ENCODE peak calls at places on chromosomes 3 and 15, in five cellular contexts. N is cardiac muscle cell, U is tibial artery, L is retina, Z is GM04504. D is an unnamed sample.

GRCh38 chr3:63809607-63810006 is 9.5 kb upstream of the C3orf49 start:
- DNase-seq in U (no peak), N (no peak), Z (peak; percentile 24), L (no peak), D (no peak)

GRCh38 chr3:120300971-120301370 is 15.9 kb upstream of the GPR156 start:
- DNase-seq in N (no peak), L (no peak), U (no peak), Z (no peak), D (no peak)

GRCh38 chr15:60326824-60327654 is 70.7 kb downstream of the ANXA2 start:
- DNase-seq in N (peak; percentile 59), Z (no peak), L (peak; percentile 69), U (no peak), D (no peak)

GRCh38 chr3:5699313-5699712 is 511.8 kb downstream of the EDEM1 start:
- DNase-seq in N (no peak), Z (no peak), L (no peak), U (no peak), D (no peak)

GRCh38 chr3:197023241-197023997 is 6.2 kb downstream of the MELTF start:
- DNase-seq in N (no peak), U (no peak), L (peak; percentile 74), Z (no peak), D (peak; percentile 77)

GRCh38 chr3:19213608-19214220 is 65.4 kb downstream of the KCNH8 start:
- DNase-seq in U (no peak), N (peak; percentile 13), Z (no peak), L (no peak), D (no peak)

GRCh38 chr3:56773588-56774330 is 28.0 kb downstream of the ARHGEF3 start:
- DNase-seq in Z (no peak), N (no peak), U (no peak), L (no peak), D (no peak)

GRCh38 chr3:65481085-65481484 is 557.6 kb downstream of the MAGI1 start:
- DNase-seq in U (no peak), L (no peak), Z (no peak), N (no peak), D (no peak)

GRCh38 chr3:158313344-158313927 is 203.5 kb downstream of the RSRC1 start:
- DNase-seq in L (peak; percentile 39), U (no peak), Z (peak; percentile 2), N (peak; percentile 61), D (no peak)

GRCh38 chr3:143120716-143121239 is 1.2 kb downstream of the CHST2 start:
- DNase-seq in Z (no peak), L (no peak), N (peak; percentile 47), U (no peak), D (no peak)

D was measured in suprapubic skin.